ENCODE peak calls at places on chromosomes 6 and 20, in five cellular contexts. Y, N, E, M and G are unnamed samples.
A peak's percentile ranks its signal among the peaks of the same experiment; 100 is the strongest.

GRCh38 chr6:41723178-41723935 is 12.1 kb downstream of the TFEB start:
- DNase-seq in Y (no peak), N (peak; percentile 63), M (peak; percentile 56), E (no peak), G (peak; percentile 91)

GRCh38 chr20:37804584-37805566 is 98.1 kb upstream of the VSTM2L start:
- DNase-seq in E (peak; percentile 86), M (no peak), N (no peak), Y (peak; percentile 52), G (no peak)

GRCh38 chr20:48897298-48898044 is 24.0 kb upstream of the ARFGEF2 start:
- DNase-seq in M (no peak), Y (no peak), E (no peak), N (peak; percentile 80), G (peak; percentile 92)

GRCh38 chr6:129701721-129702455 is 8.1 kb downstream of the ARHGAP18 start:
- DNase-seq in N (no peak), M (no peak), E (no peak), Y (no peak), G (peak; percentile 58)

GRCh38 chr6:24838081-24838480 is 39.4 kb upstream of the ARMH2 start:
- DNase-seq in E (no peak), M (no peak), Y (no peak), N (no peak), G (no peak)

GRCh38 chr6:151379933-151380847 is 11.2 kb downstream of the ZBTB2 start:
- DNase-seq in Y (no peak), E (no peak), M (no peak), N (no peak), G (no peak)

GRCh38 chr6:41576667-41577066 is 30.5 kb downstream of the FOXP4 start:
- DNase-seq in N (no peak), M (no peak), Y (no peak), E (no peak), G (no peak)

GRCh38 chr6:119428647-119429046 is 79.1 kb upstream of the MAN1A1 start:
- DNase-seq in N (no peak), M (peak; percentile 14), E (no peak), Y (no peak), G (no peak)

GRCh38 chr6:27836080-27836782 is 76.0 kb downstream of the OR2B2 start:
- DNase-seq in Y (no peak), E (no peak), N (no peak), M (no peak), G (no peak)

GRCh38 chr6:13446371-13446770 is 41.0 kb downstream of the GFOD1 start:
- DNase-seq in N (no peak), E (no peak), Y (no peak), M (no peak), G (no peak)

GRCh38 chr6:40536442-40536841 is 50.7 kb downstream of the LRFN2 start:
- DNase-seq in E (no peak), Y (peak; percentile 31), M (peak; percentile 36), N (peak; percentile 15), G (no peak)

GRCh38 chr6:111552241-111552744 is 53.4 kb downstream of the TRAF3IP2 start:
- DNase-seq in Y (peak; percentile 55), N (no peak), E (no peak), M (no peak), G (peak; percentile 98)

GRCh38 chr20:44776977-44777376 is 31.3 kb downstream of the KCNK15 start:
- DNase-seq in N (peak; percentile 18), M (peak; percentile 22), Y (no peak), E (no peak), G (peak; percentile 16)

GRCh38 chr20:50369225-50370035 is 140.8 kb upstream of the PTPN1 start:
- DNase-seq in E (no peak), M (no peak), N (no peak), Y (no peak), G (no peak)

GRCh38 chr6:146441907-146442306 is 101.7 kb upstream of the RAB32 start:
- DNase-seq in Y (no peak), M (no peak), N (no peak), E (no peak), G (no peak)

GRCh38 chr6:135935951-135936601 is 84.6 kb downstream of the PDE7B start:
- DNase-seq in N (peak; percentile 78), M (no peak), E (no peak), Y (no peak), G (peak; percentile 75)

GRCh38 chr6:52493669-52494068 is 73.5 kb downstream of the EFHC1 start:
- DNase-seq in M (no peak), E (peak; percentile 62), N (no peak), Y (no peak), G (peak; percentile 33)

GRCh38 chr6:146785001-146785585 is 186.3 kb downstream of the ADGB start:
- DNase-seq in Y (peak; percentile 40), E (no peak), N (peak; percentile 42), M (peak; percentile 49), G (peak; percentile 41)

GRCh38 chr6:15739353-15739752 is 76.5 kb upstream of the DTNBP1 start:
- DNase-seq in N (no peak), Y (no peak), E (no peak), M (no peak), G (no peak)

GRCh38 chr6:127435717-127436220 is 23.4 kb downstream of the KIAA0408 start:
- DNase-seq in Y (no peak), M (no peak), N (no peak), E (no peak), G (no peak)
- TF ChIP-seq RCOR1 in Y (no peak), M (no peak), N (no peak), E (no peak), G (no peak)

GRCh38 chr20:25277941-25278521 is 30.1 kb downstream of the PYGB start:
- DNase-seq in Y (no peak), N (no peak), E (no peak), M (no peak), G (no peak)
- TF ChIP-seq RCOR1 in Y (no peak), N (no peak), E (no peak), M (no peak), G (no peak)

GRCh38 chr6:142926494-142927273 is 18.3 kb downstream of the HIVEP2 start:
- DNase-seq in N (peak; percentile 74), E (no peak), M (peak; percentile 54), Y (peak; percentile 86), G (peak; percentile 90)
- TF ChIP-seq RCOR1 in N (no peak), E (peak; percentile 58), M (no peak), Y (no peak), G (peak; percentile 54)

DNA sequence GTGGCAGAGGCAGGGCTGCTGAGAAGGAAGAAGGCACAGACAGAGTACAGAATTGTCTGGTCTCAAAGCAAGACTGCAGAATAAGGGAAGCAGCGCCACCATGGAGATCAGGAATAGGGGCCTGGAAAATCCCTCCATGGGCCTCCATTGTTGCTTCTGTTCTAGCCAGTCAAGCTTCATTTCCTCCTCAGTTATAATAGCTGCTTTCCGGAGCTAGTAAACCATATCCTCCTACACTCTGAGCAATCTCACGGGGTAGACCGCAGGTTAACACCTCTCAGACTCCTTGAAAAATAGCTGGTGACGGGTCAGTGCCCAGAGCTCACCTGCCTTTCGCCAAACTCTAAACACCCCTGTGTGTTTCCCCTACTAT is 570 bp upstream of the HLA-DMB start:
- DNase-seq in M (no peak), N (no peak), Y (no peak), E (peak; percentile 95), G (no peak)
- TF ChIP-seq RCOR1 in M (no peak), N (no peak), Y (no peak), E (peak; percentile 96), G (no peak)